ENCODE peak calls at places on chromosomes 5 and 9, in four cellular contexts. F is astrocyte of the cerebellum, Y is left ventricle myocardium superior, J is HuH-7.5. W is an unnamed sample.

GRCh38 chr5:52896524-52897237 is 92.5 kb upstream of the ITGA2 start:
- DNase-seq in F (peak), J (no peak), Y (no peak), W (no peak)

GRCh38 chr5:133977161-133977787 is 8.8 kb upstream of the C5orf15 start:
- DNase-seq in F (no peak), J (no peak), Y (no peak), W (no peak)

GRCh38 chr5:97208184-97208713 is 25.2 kb upstream of the RIOK2 start:
- DNase-seq in Y (no peak), J (no peak), F (no peak), W (no peak)

GRCh38 chr5:56564451-56565223 is 250.7 kb upstream of the MAP3K1 start:
- DNase-seq in J (no peak), Y (no peak), F (no peak), W (no peak)

GRCh38 chr9:134807726-134808125 is 72.9 kb upstream of the FCN2 start:
- DNase-seq in F (no peak), J (no peak), Y (no peak), W (no peak)

GRCh38 chr5:103894882-103895281 is 332.3 kb upstream of the NUDT12 start:
- DNase-seq in F (no peak), Y (no peak), J (no peak), W (peak)

GRCh38 chr9:1722404-1722803 is 292.7 kb upstream of the SMARCA2 start:
- DNase-seq in F (no peak), Y (no peak), J (no peak), W (no peak)

GRCh38 chr9:88983865-88984542 is 7.3 kb upstream of the S1PR3 start:
- DNase-seq in J (no peak), F (no peak), Y (no peak), W (no peak)

GRCh38 chr5:32443541-32444190 is 874 bp downstream of the ZFR start:
- DNase-seq in Y (peak), J (peak), F (no peak), W (peak)

GRCh38 chr9:134259708-134260107 is 66.5 kb upstream of the RXRA start:
- DNase-seq in Y (no peak), F (no peak), J (no peak), W (no peak)

GRCh38 chr5:108720416-108720815 is 27.3 kb upstream of the FER start:
- DNase-seq in Y (no peak), J (no peak), F (no peak), W (no peak)

GRCh38 chr9:9743822-9744221 is 869.0 kb downstream of the PTPRD start:
- DNase-seq in F (no peak), J (no peak), Y (no peak), W (no peak)

GRCh38 chr9:107087256-107087655 is 195.8 kb upstream of the RAD23B start:
- DNase-seq in J (no peak), Y (no peak), F (no peak), W (no peak)

GRCh38 chr5:132136906-132137305 is 63.3 kb downstream of the CSF2 start:
- DNase-seq in J (no peak), Y (no peak), F (peak), W (no peak)

GRCh38 chr5:175466700-175467318 is 11.6 kb upstream of the SFXN1 start:
- DNase-seq in J (no peak), F (no peak), Y (peak), W (no peak)

GRCh38 chr5:150412319-150413175 is at the start of gene CD74:
- DNase-seq in J (no peak), Y (peak), F (peak), W (no peak)

GRCh38 chr5:112975721-112976431 is 722 bp upstream of the DCP2 start:
- DNase-seq in J (no peak), Y (no peak), F (no peak), W (no peak)

GRCh38 chr9:114691046-114691955 is 9.3 kb upstream of the TEX48 start:
- DNase-seq in F (peak), J (no peak), Y (no peak), W (no peak)

GRCh38 chr9:70111042-70111602 is 67.5 kb downstream of the MAMDC2 start:
- DNase-seq in F (peak), Y (peak), J (peak), W (peak)

GRCh38 chr5:150801117-150801927 is 22.8 kb downstream of the SMIM3 start:
- DNase-seq in Y (no peak), J (peak), F (peak), W (peak)

GRCh38 chr5:77697692-77698091 is 59.2 kb upstream of the OTP start:
- DNase-seq in J (no peak), F (no peak), Y (no peak), W (no peak)

GRCh38 chr9:100011062-100011681 is 87.6 kb downstream of the ERP44 start:
- DNase-seq in Y (no peak), F (peak), J (peak), W (peak)

W was measured in HAP-1.